ENCODE peak calls at places on chromosomes 12 and 14, in nine cellular contexts. B is heart right ventricle; R is foreskin fibroblast; S is AG09309; U is glutamatergic neuron; G is BE2C; Y is colonic mucosa; L is CD8-positive, alpha-beta T cell; J is neural crest cell. N is an unnamed sample.

GRCh38 chr12:29164477-29165163 is 15.5 kb downstream of the FAR2 start:
- DNase-seq in B (no peak), R (peak), S (peak), U (no peak), G (no peak), Y (no peak), L (no peak), J (no peak), N (no peak)

GRCh38 chr12:118874698-118875548 is 106.4 kb upstream of the SRRM4 start:
- DNase-seq in B (no peak), R (no peak), S (no peak), U (peak), G (no peak), Y (no peak), L (no peak), J (peak), N (no peak)

GRCh38 chr12:39573971-39574370 is 45.6 kb downstream of the ABCD2 start:
- DNase-seq in B (no peak), R (no peak), S (no peak), U (no peak), G (no peak), Y (no peak), L (no peak), J (no peak), N (no peak)

GRCh38 chr14:104925214-104925899 is 678 bp downstream of the PLD4 start:
- DNase-seq in B (no peak), R (no peak), S (no peak), U (no peak), G (no peak), Y (no peak), L (no peak), J (no peak), N (no peak)

GRCh38 chr12:21330682-21331253 is 3.9 kb downstream of the SLCO1A2 start:
- DNase-seq in B (no peak), R (no peak), S (no peak), U (no peak), G (no peak), Y (no peak), L (no peak), J (no peak), N (no peak)

GRCh38 chr14:63186453-63186852 is 17.8 kb upstream of the RHOJ start:
- DNase-seq in B (no peak), R (no peak), S (no peak), U (no peak), G (no peak), Y (no peak), L (no peak), J (no peak), N (no peak)

GRCh38 chr12:44157359-44157758 is 321.5 kb downstream of the TMEM117 start:
- DNase-seq in B (no peak), R (no peak), S (no peak), U (no peak), G (no peak), Y (no peak), L (no peak), J (no peak), N (no peak)

GRCh38 chr14:89294060-89294459 is 123.0 kb downstream of the FOXN3 start:
- DNase-seq in B (peak), R (no peak), S (no peak), U (no peak), G (no peak), Y (no peak), L (no peak), J (no peak), N (no peak)

GRCh38 chr12:92745874-92746553 is 43.2 kb downstream of the PLEKHG7 start:
- DNase-seq in B (peak), R (peak), S (peak), U (no peak), G (no peak), Y (peak), L (no peak), J (no peak), N (no peak)

GRCh38 chr14:88614218-88614907 is 51.5 kb downstream of the ZC3H14 start:
- DNase-seq in B (no peak), R (peak), S (peak), U (no peak), G (no peak), Y (no peak), L (no peak), J (no peak), N (no peak)

GRCh38 chr14:25048170-25049126 is 1.5 kb downstream of the STXBP6 start:
- DNase-seq in B (peak), R (peak), S (peak), U (no peak), G (no peak), Y (peak), L (no peak), J (no peak), N (no peak)

GRCh38 chr12:98456583-98457573 is 58.5 kb upstream of the TMPO start:
- DNase-seq in B (peak), R (peak), S (no peak), U (peak), G (peak), Y (peak), L (peak), J (peak), N (no peak)

GRCh38 chr14:99671230-99672224 is 12.6 kb upstream of the CYP46A1 start:
- DNase-seq in B (no peak), R (no peak), S (no peak), U (no peak), G (peak), Y (peak), L (no peak), J (peak), N (no peak)

GRCh38 chr12:70733385-70733784 is 96.2 kb upstream of the PTPRB start:
- DNase-seq in B (peak), R (peak), S (peak), U (no peak), G (peak), Y (peak), L (no peak), J (peak), N (no peak)

GRCh38 chr12:94145231-94145979 is 3.0 kb upstream of the PLXNC1 start:
- DNase-seq in B (no peak), R (peak), S (peak), U (no peak), G (peak), Y (no peak), L (no peak), J (no peak), N (no peak)

GRCh38 chr12:88166179-88166578 is 24.1 kb downstream of the TMTC3 start:
- DNase-seq in B (no peak), R (no peak), S (no peak), U (no peak), G (no peak), Y (no peak), L (no peak), J (no peak), N (no peak)

GRCh38 chr12:1007994-1008393 is 17.0 kb downstream of the ERC1 start:
- DNase-seq in B (no peak), R (no peak), S (no peak), U (no peak), G (no peak), Y (no peak), L (no peak), J (no peak), N (no peak)

GRCh38 chr14:105346200-105346533 is 31.6 kb downstream of the PACS2 start:
- DNase-seq in B (no peak), R (no peak), S (no peak), U (no peak), G (no peak), Y (no peak), L (no peak), J (no peak), N (no peak)

GRCh38 chr14:89444536-89445125 is 27.6 kb upstream of the FOXN3 start:
- DNase-seq in B (no peak), R (no peak), S (no peak), U (no peak), G (no peak), Y (no peak), L (no peak), J (no peak), N (no peak)

GRCh38 chr14:95564060-95564459 is 29.2 kb downstream of the GLRX5 start:
- DNase-seq in B (no peak), R (peak), S (no peak), U (no peak), G (no peak), Y (no peak), L (no peak), J (no peak), N (no peak)

GRCh38 chr12:6788972-6789905 is at the start of gene CD4:
- DNase-seq in B (peak), R (no peak), S (no peak), U (no peak), G (no peak), Y (peak), L (no peak), J (no peak), N (no peak)

GRCh38 chr12:33438890-33439586 is 581 bp downstream of the SYT10 start:
- DNase-seq in B (no peak), R (no peak), S (no peak), U (peak), G (no peak), Y (no peak), L (no peak), J (peak), N (peak)

GRCh38 chr12:89369166-89369565 is 16.9 kb upstream of the DUSP6 start:
- DNase-seq in B (no peak), R (no peak), S (no peak), U (no peak), G (no peak), Y (no peak), L (no peak), J (no peak), N (no peak)

GRCh38 chr12:26452511-26452910 is 257.1 kb downstream of the SSPN start:
- DNase-seq in B (no peak), R (no peak), S (no peak), U (peak), G (no peak), Y (no peak), L (no peak), J (no peak), N (no peak)

GRCh38 chr12:66746489-66747201 is 67.8 kb upstream of the GRIP1 start:
- DNase-seq in B (no peak), R (no peak), S (no peak), U (no peak), G (no peak), Y (no peak), L (no peak), J (no peak), N (no peak)

GRCh38 chr12:118336123-118336522 is 36.6 kb downstream of the TAOK3 start:
- DNase-seq in B (no peak), R (no peak), S (no peak), U (no peak), G (no peak), Y (no peak), L (no peak), J (no peak), N (no peak)

GRCh38 chr12:53604581-53604980 is 21.6 kb downstream of the ATF7 start:
- DNase-seq in B (no peak), R (no peak), S (no peak), U (no peak), G (no peak), Y (no peak), L (no peak), J (no peak), N (no peak)

GRCh38 chr14:35949933-35950332 is 123.8 kb downstream of the BRMS1L start:
- DNase-seq in B (no peak), R (no peak), S (no peak), U (no peak), G (no peak), Y (no peak), L (no peak), J (no peak), N (no peak)

GRCh38 chr14:37091651-37092050 is 80.8 kb downstream of the SLC25A21 start:
- DNase-seq in B (no peak), R (no peak), S (no peak), U (no peak), G (no peak), Y (no peak), L (no peak), J (no peak), N (no peak)

GRCh38 chr12:47636908-47637780 is 68.7 kb downstream of the RPAP3 start:
- DNase-seq in B (no peak), R (no peak), S (no peak), U (peak), G (peak), Y (peak), L (peak), J (peak), N (no peak)

GRCh38 chr14:34678306-34678705 is 36.1 kb downstream of the CFL2 start:
- DNase-seq in B (no peak), R (no peak), S (no peak), U (no peak), G (no peak), Y (no peak), L (no peak), J (no peak), N (no peak)

GRCh38 chr12:65313704-65314317 is 35.3 kb downstream of the MSRB3 start:
- DNase-seq in B (no peak), R (no peak), S (no peak), U (no peak), G (no peak), Y (no peak), L (no peak), J (no peak), N (no peak)
- TF ChIP-seq CTCF in B (peak), R (no peak), S (peak), U (no peak), G (peak), Y (no peak), L (no peak), J (peak), N (peak)

GRCh38 chr14:70902186-70902585 is 5.1 kb upstream of the PCNX1 start:
- DNase-seq in B (no peak), R (no peak), S (no peak), U (no peak), G (no peak), Y (no peak), L (no peak), J (no peak), N (no peak)
- TF ChIP-seq CTCF in B (no peak), R (no peak), S (no peak), U (no peak), G (no peak), Y (no peak), L (no peak), J (no peak), N (no peak)

DNA sequence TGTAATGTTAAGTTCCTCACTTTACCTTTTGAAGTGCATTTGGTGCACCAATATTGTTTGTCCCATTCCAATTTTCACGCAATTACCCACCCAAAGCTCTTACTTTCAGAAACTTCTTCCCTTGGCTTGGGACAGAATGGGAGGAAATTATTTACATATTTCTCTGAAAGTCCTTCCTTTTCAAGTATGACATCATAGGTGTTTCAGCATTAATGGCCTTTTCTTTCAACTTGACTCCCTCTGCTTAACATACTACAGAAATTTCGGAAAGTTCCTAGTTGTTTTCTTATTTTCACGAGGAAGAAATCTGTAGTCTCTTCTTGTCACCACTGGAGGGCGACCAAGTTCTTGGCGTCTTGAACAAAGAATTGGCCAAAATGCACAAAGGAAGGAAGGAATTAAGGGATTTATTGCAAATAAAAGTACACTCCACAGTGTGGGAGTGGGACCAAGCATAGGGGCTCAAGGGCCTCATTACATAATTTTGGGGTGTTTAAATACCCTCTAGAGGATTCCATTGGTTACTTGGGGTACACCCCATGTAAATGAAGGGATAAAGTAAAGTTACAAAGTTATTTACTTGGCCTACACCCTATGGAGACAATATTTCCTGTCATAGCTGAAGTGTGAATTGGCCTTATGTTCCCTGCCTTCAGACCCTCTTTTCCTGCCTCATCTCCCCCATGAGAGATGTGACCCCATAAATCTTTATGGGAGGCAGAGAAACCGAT is 70.5 kb downstream of the RPL10L start:
- DNase-seq in B (no peak), R (no peak), S (no peak), U (peak), G (peak), Y (peak), L (no peak), J (peak), N (no peak)
- TF ChIP-seq CTCF in B (peak), R (peak), S (no peak), U (peak), G (peak), Y (peak), L (no peak), J (peak), N (peak)

GRCh38 chr12:69630191-69630590 is 19.5 kb upstream of the LRRC10 start:
- DNase-seq in B (no peak), R (no peak), S (no peak), U (no peak), G (no peak), Y (no peak), L (no peak), J (no peak), N (no peak)
- TF ChIP-seq CTCF in B (peak), R (no peak), S (peak), U (peak), G (peak), Y (no peak), L (no peak), J (peak), N (peak)

DNA sequence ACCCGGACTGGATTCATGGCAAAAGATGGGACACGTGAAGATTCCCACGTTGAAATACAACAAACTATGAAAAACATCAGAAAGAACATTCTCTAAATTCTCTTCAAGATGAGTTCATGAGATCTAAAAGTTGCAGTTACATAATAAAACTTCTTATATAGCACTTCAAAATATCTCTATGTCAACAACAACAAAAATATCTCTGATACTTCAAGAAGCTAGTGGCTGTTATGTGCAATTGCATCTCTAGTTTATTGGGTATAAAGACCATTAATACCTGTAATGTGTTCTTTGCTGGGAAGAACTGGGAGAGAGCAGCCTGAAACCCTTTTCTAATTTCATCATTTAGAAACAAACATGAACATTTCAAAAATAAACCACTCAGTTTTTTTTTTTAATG is 69.2 kb upstream of the RGS6 start:
- DNase-seq in B (no peak), R (no peak), S (no peak), U (no peak), G (no peak), Y (no peak), L (no peak), J (no peak), N (no peak)
- TF ChIP-seq CTCF in B (no peak), R (no peak), S (peak), U (peak), G (no peak), Y (no peak), L (no peak), J (peak), N (peak)

GRCh38 chr14:20247651-20248246 is 8.7 kb downstream of the OR11H4 start:
- DNase-seq in B (no peak), R (no peak), S (no peak), U (no peak), G (no peak), Y (no peak), L (no peak), J (no peak), N (no peak)
- TF ChIP-seq CTCF in B (no peak), R (no peak), S (no peak), U (no peak), G (peak), Y (no peak), L (peak), J (no peak), N (no peak)

GRCh38 chr12:50620050-50620974 is 115.5 kb downstream of the DIP2B start:
- DNase-seq in B (no peak), R (peak), S (peak), U (no peak), G (peak), Y (no peak), L (no peak), J (no peak), N (no peak)
- TF ChIP-seq CTCF in B (no peak), R (no peak), S (peak), U (no peak), G (no peak), Y (no peak), L (no peak), J (no peak), N (no peak)

GRCh38 chr14:98163285-98163741 is 1108.7 kb downstream of the BCL11B start:
- DNase-seq in B (no peak), R (no peak), S (no peak), U (no peak), G (no peak), Y (no peak), L (no peak), J (no peak), N (no peak)
- TF ChIP-seq CTCF in B (no peak), R (no peak), S (no peak), U (no peak), G (no peak), Y (no peak), L (no peak), J (no peak), N (no peak)

DNA sequence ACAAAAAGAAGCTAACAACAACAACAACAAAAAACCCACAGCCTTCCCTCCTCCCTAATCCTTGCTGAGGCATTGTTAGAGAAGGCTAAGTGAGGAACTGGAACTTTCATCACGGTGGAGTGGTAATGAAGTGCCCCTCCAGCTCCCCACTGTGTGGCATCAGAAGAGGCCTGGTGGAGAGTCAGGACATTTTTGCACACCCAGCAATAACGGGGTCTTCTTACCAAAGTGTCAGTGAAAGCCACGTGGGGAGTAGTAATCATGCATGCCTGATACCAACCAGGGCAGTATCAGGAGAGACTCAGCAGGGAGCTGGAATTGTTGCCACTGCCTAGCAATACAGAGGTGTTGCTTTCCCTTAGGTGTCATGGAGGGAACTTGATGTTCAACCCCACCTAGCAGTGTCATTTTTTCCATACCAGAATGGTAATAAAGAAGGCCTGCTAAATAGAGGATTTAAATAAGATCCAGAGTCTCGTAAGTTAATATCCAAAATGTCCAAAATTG is 299.7 kb upstream of the RGS6 start:
- DNase-seq in B (no peak), R (no peak), S (no peak), U (no peak), G (no peak), Y (no peak), L (no peak), J (no peak), N (no peak)
- TF ChIP-seq CTCF in B (no peak), R (no peak), S (no peak), U (no peak), G (no peak), Y (no peak), L (no peak), J (no peak), N (no peak)

GRCh38 chr12:11722071-11722470 is 72.6 kb downstream of the ETV6 start:
- DNase-seq in B (no peak), R (no peak), S (no peak), U (no peak), G (no peak), Y (no peak), L (no peak), J (no peak), N (no peak)
- TF ChIP-seq CTCF in B (no peak), R (no peak), S (no peak), U (no peak), G (no peak), Y (no peak), L (no peak), J (peak), N (no peak)